ENCODE peak calls at places on chromosomes 13 and 19, in five cellular contexts. One of them, this sample, is unnamed.

GRCh38 chr13:69928262-69928661 is 179.4 kb upstream of the ATXN8OS start:
- DNase-seq in CD8-positive, alpha-beta memory T cell: no peak
- DNase-seq in brain microvascular endothelial cell: no peak
- DNase-seq in Panc1: no peak
- DNase-seq in pancreas: no peak
- DNase-seq in this sample: no peak

GRCh38 chr19:16015805-16016173 is 60.5 kb upstream of the TPM4 start:
- DNase-seq in CD8-positive, alpha-beta memory T cell: no peak
- DNase-seq in brain microvascular endothelial cell: no peak
- DNase-seq in Panc1: no peak
- DNase-seq in pancreas: no peak
- DNase-seq in this sample: no peak

GRCh38 chr13:92436927-92437326 is 789.7 kb upstream of the GPC6 start:
- DNase-seq in CD8-positive, alpha-beta memory T cell: no peak
- DNase-seq in brain microvascular endothelial cell: no peak
- DNase-seq in Panc1: no peak
- DNase-seq in pancreas: no peak
- DNase-seq in this sample: no peak

GRCh38 chr19:6572217-6572616 is 18.7 kb downstream of the CD70 start:
- DNase-seq in CD8-positive, alpha-beta memory T cell: no peak
- DNase-seq in brain microvascular endothelial cell: no peak
- DNase-seq in Panc1: no peak
- DNase-seq in pancreas: no peak
- DNase-seq in this sample: no peak

GRCh38 chr13:47632311-47632710 is 368.8 kb downstream of the SUCLA2 start:
- DNase-seq in CD8-positive, alpha-beta memory T cell: no peak
- DNase-seq in brain microvascular endothelial cell: no peak
- DNase-seq in Panc1: no peak
- DNase-seq in pancreas: no peak
- DNase-seq in this sample: no peak

GRCh38 chr19:3336680-3337523 is 29.5 kb upstream of the NFIC start:
- DNase-seq in CD8-positive, alpha-beta memory T cell: no peak
- DNase-seq in brain microvascular endothelial cell: no peak
- DNase-seq in Panc1: no peak
- DNase-seq in pancreas: peak
- DNase-seq in this sample: no peak

GRCh38 chr13:68588623-68589022 is 1358.5 kb upstream of the PCDH9 start:
- DNase-seq in CD8-positive, alpha-beta memory T cell: no peak
- DNase-seq in brain microvascular endothelial cell: no peak
- DNase-seq in Panc1: no peak
- DNase-seq in pancreas: no peak
- DNase-seq in this sample: no peak

GRCh38 chr13:75480691-75481175 is 1.2 kb downstream of the TBC1D4 start:
- DNase-seq in CD8-positive, alpha-beta memory T cell: no peak
- DNase-seq in brain microvascular endothelial cell: no peak
- DNase-seq in Panc1: no peak
- DNase-seq in pancreas: peak
- DNase-seq in this sample: peak

GRCh38 chr19:34649886-34650543 is 26.9 kb downstream of the SCGB2B2 start:
- DNase-seq in CD8-positive, alpha-beta memory T cell: no peak
- DNase-seq in brain microvascular endothelial cell: no peak
- DNase-seq in Panc1: no peak
- DNase-seq in pancreas: no peak
- DNase-seq in this sample: no peak

GRCh38 chr13:44103721-44104490 is 224.2 kb downstream of the LACC1 start:
- DNase-seq in CD8-positive, alpha-beta memory T cell: no peak
- DNase-seq in brain microvascular endothelial cell: no peak
- DNase-seq in Panc1: no peak
- DNase-seq in pancreas: no peak
- DNase-seq in this sample: no peak

GRCh38 chr13:66509176-66509575 is 721.0 kb downstream of the PCDH9 start:
- DNase-seq in CD8-positive, alpha-beta memory T cell: no peak
- DNase-seq in brain microvascular endothelial cell: no peak
- DNase-seq in Panc1: no peak
- DNase-seq in pancreas: no peak
- DNase-seq in this sample: no peak

GRCh38 chr19:6105444-6105843 is 4.9 kb downstream of the RFX2 start:
- DNase-seq in CD8-positive, alpha-beta memory T cell: no peak
- DNase-seq in brain microvascular endothelial cell: no peak
- DNase-seq in Panc1: no peak
- DNase-seq in pancreas: no peak
- DNase-seq in this sample: no peak

GRCh38 chr19:2309734-2310362 is 1.9 kb upstream of the LINGO3 start:
- DNase-seq in CD8-positive, alpha-beta memory T cell: no peak
- DNase-seq in brain microvascular endothelial cell: peak
- DNase-seq in Panc1: no peak
- DNase-seq in pancreas: peak
- DNase-seq in this sample: no peak

GRCh38 chr13:75850915-75851314 is 214.8 kb downstream of the LMO7 start:
- DNase-seq in CD8-positive, alpha-beta memory T cell: no peak
- DNase-seq in brain microvascular endothelial cell: peak
- DNase-seq in Panc1: no peak
- DNase-seq in pancreas: no peak
- DNase-seq in this sample: no peak

GRCh38 chr13:99829593-99830239 is 141.9 kb downstream of the ZIC5 start:
- DNase-seq in CD8-positive, alpha-beta memory T cell: no peak
- DNase-seq in brain microvascular endothelial cell: no peak
- DNase-seq in Panc1: no peak
- DNase-seq in pancreas: no peak
- DNase-seq in this sample: no peak

GRCh38 chr19:39261704-39262103 is 6.5 kb upstream of the IFNL2 start:
- DNase-seq in CD8-positive, alpha-beta memory T cell: no peak
- DNase-seq in brain microvascular endothelial cell: no peak
- DNase-seq in Panc1: no peak
- DNase-seq in pancreas: no peak
- DNase-seq in this sample: no peak

GRCh38 chr13:26679945-26680516 is 80.6 kb downstream of the GPR12 start:
- DNase-seq in CD8-positive, alpha-beta memory T cell: no peak
- DNase-seq in brain microvascular endothelial cell: peak
- DNase-seq in Panc1: no peak
- DNase-seq in pancreas: no peak
- DNase-seq in this sample: no peak

GRCh38 chr13:38473305-38473704 is 123.7 kb downstream of the UFM1 start:
- DNase-seq in CD8-positive, alpha-beta memory T cell: no peak
- DNase-seq in brain microvascular endothelial cell: no peak
- DNase-seq in Panc1: no peak
- DNase-seq in pancreas: no peak
- DNase-seq in this sample: no peak

GRCh38 chr19:49502866-49503581 is 6.8 kb downstream of the RPS11 start:
- DNase-seq in CD8-positive, alpha-beta memory T cell: no peak
- DNase-seq in brain microvascular endothelial cell: peak
- DNase-seq in Panc1: no peak
- DNase-seq in pancreas: peak
- DNase-seq in this sample: peak

GRCh38 chr19:29571181-29571580 is 34.9 kb upstream of the POP4 start:
- DNase-seq in CD8-positive, alpha-beta memory T cell: no peak
- DNase-seq in brain microvascular endothelial cell: no peak
- DNase-seq in Panc1: no peak
- DNase-seq in pancreas: no peak
- DNase-seq in this sample: no peak

GRCh38 chr13:101157261-101157660 is 259.0 kb downstream of the NALCN start:
- DNase-seq in CD8-positive, alpha-beta memory T cell: no peak
- DNase-seq in brain microvascular endothelial cell: no peak
- DNase-seq in Panc1: no peak
- DNase-seq in pancreas: no peak
- DNase-seq in this sample: no peak

DNA sequence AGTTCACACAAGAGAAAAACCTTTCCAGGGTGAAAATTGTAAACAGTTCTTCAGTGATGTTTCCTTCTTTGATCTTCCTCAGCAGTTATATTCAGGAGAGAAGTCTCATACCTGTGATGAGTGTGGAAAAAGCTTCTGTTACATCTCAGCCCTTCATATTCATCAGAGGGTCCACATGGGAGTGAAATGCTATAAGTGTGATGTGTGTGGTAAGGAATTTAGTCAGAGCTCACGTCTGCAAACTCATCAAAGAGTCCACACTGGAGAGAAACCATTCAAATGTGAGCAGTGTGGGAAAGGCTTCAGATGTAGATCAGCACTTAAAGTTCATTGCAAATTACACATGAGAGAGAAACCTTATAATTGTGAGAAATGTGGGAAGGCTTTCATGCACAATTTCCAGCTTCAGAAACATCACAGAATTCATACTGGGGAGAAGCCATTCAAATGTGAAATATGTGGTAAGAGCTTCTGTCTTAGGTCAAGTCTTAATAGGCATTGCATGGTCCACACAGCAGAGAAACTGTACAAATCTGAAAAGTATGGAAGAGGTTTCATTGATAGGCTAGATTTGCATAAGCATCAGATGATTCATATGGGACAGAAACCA is 6.9 kb downstream of the ZNF222 start:
- DNase-seq in CD8-positive, alpha-beta memory T cell: no peak
- DNase-seq in brain microvascular endothelial cell: no peak
- DNase-seq in Panc1: no peak
- DNase-seq in pancreas: no peak
- DNase-seq in this sample: no peak
- H3K4me3 ChIP-seq in CD8-positive, alpha-beta memory T cell: no peak
- H3K4me3 ChIP-seq in brain microvascular endothelial cell: no peak
- H3K4me3 ChIP-seq in Panc1: no peak
- H3K4me3 ChIP-seq in pancreas: no peak
- H3K4me3 ChIP-seq in this sample: peak

DNA sequence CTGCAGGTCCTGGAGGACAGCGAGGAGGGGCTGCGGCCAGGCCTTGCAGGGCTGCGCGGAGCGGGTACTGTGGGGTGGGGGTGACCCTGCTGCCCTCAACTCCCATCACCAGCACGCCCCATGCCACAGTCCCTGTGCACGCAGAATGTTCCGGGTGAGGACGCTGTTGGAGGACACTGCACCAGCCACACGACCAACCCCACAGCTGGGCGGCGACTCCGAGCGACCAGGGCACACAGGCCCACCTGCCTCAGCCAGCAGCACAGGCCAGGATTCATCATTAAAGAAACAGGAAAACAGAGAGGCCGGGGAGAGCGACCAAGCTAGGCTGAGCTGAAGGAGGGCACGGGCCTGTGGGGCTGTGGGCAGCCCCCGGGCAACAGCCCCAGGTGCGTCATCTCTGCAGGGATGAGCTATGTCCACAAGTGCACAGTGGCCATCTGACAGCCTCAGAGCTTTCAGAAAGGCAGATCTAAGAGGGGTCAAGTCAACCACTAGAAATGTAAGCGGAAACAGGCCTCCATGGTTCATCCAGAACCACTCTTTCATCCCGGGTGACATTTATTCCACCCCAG is 1.6 kb downstream of the GAS6 start:
- DNase-seq in CD8-positive, alpha-beta memory T cell: no peak
- DNase-seq in brain microvascular endothelial cell: no peak
- DNase-seq in Panc1: no peak
- DNase-seq in pancreas: peak
- DNase-seq in this sample: no peak
- H3K4me3 ChIP-seq in CD8-positive, alpha-beta memory T cell: no peak
- H3K4me3 ChIP-seq in brain microvascular endothelial cell: peak
- H3K4me3 ChIP-seq in Panc1: peak
- H3K4me3 ChIP-seq in pancreas: peak
- H3K4me3 ChIP-seq in this sample: no peak

GRCh38 chr19:41478875-41479756 is 36.2 kb downstream of the ERICH4 start:
- DNase-seq in CD8-positive, alpha-beta memory T cell: no peak
- DNase-seq in brain microvascular endothelial cell: no peak
- DNase-seq in Panc1: no peak
- DNase-seq in pancreas: no peak
- DNase-seq in this sample: no peak
- H3K4me3 ChIP-seq in CD8-positive, alpha-beta memory T cell: no peak
- H3K4me3 ChIP-seq in brain microvascular endothelial cell: no peak
- H3K4me3 ChIP-seq in Panc1: no peak
- H3K4me3 ChIP-seq in pancreas: no peak
- H3K4me3 ChIP-seq in this sample: no peak

GRCh38 chr19:41937976-41938375 is 9.7 kb upstream of the ERFL start:
- DNase-seq in CD8-positive, alpha-beta memory T cell: no peak
- DNase-seq in brain microvascular endothelial cell: no peak
- DNase-seq in Panc1: no peak
- DNase-seq in pancreas: no peak
- DNase-seq in this sample: no peak

GRCh38 chr19:41937525-41937924 is 9.3 kb upstream of the ERFL start:
- DNase-seq in CD8-positive, alpha-beta memory T cell: no peak
- DNase-seq in brain microvascular endothelial cell: no peak
- DNase-seq in Panc1: no peak
- DNase-seq in pancreas: no peak
- DNase-seq in this sample: no peak

GRCh38 chr19:41939861-41940442 is 11.7 kb upstream of the ERFL start:
- DNase-seq in CD8-positive, alpha-beta memory T cell: peak
- DNase-seq in brain microvascular endothelial cell: no peak
- DNase-seq in Panc1: no peak
- DNase-seq in pancreas: no peak
- DNase-seq in this sample: peak

GRCh38 chr19:41941410-41942202 is 13.4 kb upstream of the ERFL start:
- DNase-seq in CD8-positive, alpha-beta memory T cell: no peak
- DNase-seq in brain microvascular endothelial cell: no peak
- DNase-seq in Panc1: no peak
- DNase-seq in pancreas: no peak
- DNase-seq in this sample: no peak

GRCh38 chr19:41940443-41941409 is 12.5 kb upstream of the ERFL start:
- DNase-seq in CD8-positive, alpha-beta memory T cell: no peak
- DNase-seq in brain microvascular endothelial cell: no peak
- DNase-seq in Panc1: no peak
- DNase-seq in pancreas: no peak
- DNase-seq in this sample: no peak
- H3K4me3 ChIP-seq in CD8-positive, alpha-beta memory T cell: peak
- H3K4me3 ChIP-seq in brain microvascular endothelial cell: peak
- H3K4me3 ChIP-seq in Panc1: peak
- H3K4me3 ChIP-seq in pancreas: peak
- H3K4me3 ChIP-seq in this sample: peak

DNA sequence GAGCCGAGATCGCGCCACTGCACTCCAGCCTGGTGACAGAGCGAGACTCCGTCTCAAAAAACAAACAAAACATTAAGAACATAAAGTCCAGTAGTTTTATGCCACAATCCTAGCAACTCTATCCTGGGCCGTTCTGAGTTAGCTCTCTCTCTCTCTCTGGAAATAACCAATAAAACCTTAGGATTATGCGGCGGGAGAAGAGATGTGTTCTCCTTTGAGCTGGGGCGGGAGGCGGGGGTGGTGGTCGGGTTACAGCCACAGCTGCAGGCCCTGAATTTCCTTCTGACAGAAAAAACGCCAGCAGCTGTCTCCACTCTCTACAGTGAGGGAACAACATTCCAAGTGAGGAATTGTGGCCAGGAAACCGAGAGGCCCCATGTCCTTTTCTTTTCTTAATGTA is 9.0 kb upstream of the PNMA8A start:
- DNase-seq in CD8-positive, alpha-beta memory T cell: no peak
- DNase-seq in brain microvascular endothelial cell: peak
- DNase-seq in Panc1: no peak
- DNase-seq in pancreas: no peak
- DNase-seq in this sample: no peak
- H3K4me3 ChIP-seq in CD8-positive, alpha-beta memory T cell: no peak
- H3K4me3 ChIP-seq in brain microvascular endothelial cell: no peak
- H3K4me3 ChIP-seq in Panc1: no peak
- H3K4me3 ChIP-seq in pancreas: no peak
- H3K4me3 ChIP-seq in this sample: no peak

This sample was measured in CD4-positive, CD25-positive, alpha-beta regulatory T cell.